ENCODE peak calls at places on chromosome 22, in nine cellular contexts. O is gastrocnemius medialis, J is neural crest cell, L is colonic mucosa, X is dorsolateral prefrontal cortex, S is tibial artery, M is glutamatergic neuron, T is fibroblast of mammary gland, G is choroid plexus epithelial cell. V is an unnamed sample.

GRCh38 chr22:46355369-46355995 is 20.0 kb downstream of the TRMU start:
- DNase-seq in M (peak; percentile 93), G (peak; percentile 73), X (peak; percentile 71), S (no peak), L (peak; percentile 76), J (peak; percentile 91), T (peak; percentile 56), O (no peak), V (no peak)

GRCh38 chr22:26892401-26893033 is 235.1 kb downstream of the MIAT start:
- DNase-seq in J (no peak), G (no peak), M (no peak), X (peak; percentile 40), T (peak; percentile 8), S (no peak), O (no peak), L (no peak), V (no peak)

GRCh38 chr22:36356708-36357694 is 30.8 kb downstream of the MYH9 start:
- DNase-seq in T (peak; percentile 53), S (no peak), O (no peak), L (no peak), J (no peak), G (peak; percentile 63), X (no peak), M (no peak), V (no peak)

GRCh38 chr22:35541254-35541748 is 670 bp downstream of the RASD2 start:
- DNase-seq in X (no peak), G (no peak), T (no peak), O (no peak), M (no peak), L (no peak), S (no peak), J (no peak), V (no peak)

GRCh38 chr22:50276143-50276542 is 6.0 kb upstream of the MAPK11 start:
- DNase-seq in X (peak; percentile 84), O (no peak), G (peak; percentile 76), S (peak; percentile 84), L (peak; percentile 74), J (no peak), T (peak; percentile 60), M (peak; percentile 70), V (peak; percentile 65)

GRCh38 chr22:45064313-45065268 is 54.8 kb upstream of the PHF21B start:
- DNase-seq in J (no peak), L (no peak), X (no peak), T (peak; percentile 91), O (no peak), G (peak; percentile 56), S (no peak), M (no peak), V (peak; percentile 31)

GRCh38 chr22:49629586-49630447 is 197.9 kb downstream of the BRD1 start:
- DNase-seq in X (no peak), M (no peak), J (no peak), T (no peak), G (no peak), S (no peak), L (no peak), O (no peak), V (no peak)

GRCh38 chr22:24834845-24835570 is 29.0 kb downstream of the SGSM1 start:
- DNase-seq in L (peak; percentile 38), S (no peak), T (peak; percentile 16), J (no peak), G (peak; percentile 31), O (no peak), M (no peak), X (no peak), V (no peak)

GRCh38 chr22:36162127-36163034 is 1.8 kb upstream of the APOL3 start:
- DNase-seq in X (no peak), L (no peak), M (no peak), G (no peak), O (no peak), J (no peak), S (no peak), T (no peak), V (peak; percentile 42)

GRCh38 chr22:48753752-48754517 is 1073.7 kb downstream of the BRD1 start:
- DNase-seq in G (no peak), M (peak; percentile 1), S (no peak), O (no peak), T (no peak), L (peak; percentile 10), J (peak; percentile 0), X (no peak), V (no peak)

GRCh38 chr22:49975543-49976389 is 15.2 kb downstream of the PIM3 start:
- DNase-seq in M (peak; percentile 36), L (peak; percentile 47), O (no peak), J (peak; percentile 9), X (no peak), S (peak; percentile 63), G (no peak), T (no peak), V (no peak)

GRCh38 chr22:49300951-49301397 is 526.7 kb downstream of the BRD1 start:
- DNase-seq in S (peak; percentile 28), T (no peak), M (no peak), O (no peak), J (no peak), G (no peak), L (peak; percentile 12), X (no peak), V (no peak)

GRCh38 chr22:46290121-46290842 is 6.4 kb upstream of the GTSE1 start:
- DNase-seq in T (no peak), S (no peak), L (no peak), G (no peak), M (no peak), O (peak; percentile 53), J (no peak), X (no peak), V (no peak)

GRCh38 chr22:32317524-32317923 is 40.1 kb upstream of the RFPL3 start:
- DNase-seq in J (no peak), G (no peak), L (peak; percentile 4), T (no peak), X (no peak), O (no peak), S (no peak), M (no peak), V (no peak)

GRCh38 chr22:41976961-41977566 is 7.8 kb downstream of the SEPTIN3 start:
- DNase-seq in S (no peak), G (no peak), X (peak; percentile 41), T (no peak), L (no peak), J (no peak), M (peak; percentile 70), O (no peak), V (no peak)

GRCh38 chr22:31901388-31902137 is 42.8 kb upstream of the YWHAH start:
- DNase-seq in T (no peak), L (no peak), J (no peak), G (peak; percentile 21), S (no peak), X (no peak), O (no peak), M (no peak), V (no peak)

GRCh38 chr22:35312198-35313059 is 12.7 kb downstream of the TOM1 start:
- DNase-seq in G (peak; percentile 24), X (no peak), M (no peak), L (peak; percentile 79), S (peak; percentile 53), O (peak; percentile 73), T (peak; percentile 69), J (no peak), V (no peak)

GRCh38 chr22:30424471-30425326 is 869 bp upstream of the MTFP1 start:
- DNase-seq in M (no peak), X (no peak), G (no peak), T (peak; percentile 57), S (no peak), J (peak; percentile 21), O (no peak), L (peak; percentile 45), V (no peak)
- TF ChIP-seq CTCF in M (no peak), X (no peak), G (peak; percentile 34), T (peak; percentile 18), S (no peak), J (no peak), O (no peak), L (no peak), V (peak; percentile 27)

GRCh38 chr22:29202231-29203192 is 3.2 kb upstream of the EMID1 start:
- DNase-seq in L (peak; percentile 58), T (peak; percentile 5), O (no peak), G (peak; percentile 89), X (peak; percentile 44), S (no peak), M (no peak), J (no peak), V (peak; percentile 87)
- TF ChIP-seq CTCF in L (no peak), T (peak; percentile 9), O (no peak), G (peak; percentile 56), X (no peak), S (no peak), M (no peak), J (peak; percentile 46), V (peak; percentile 60)

GRCh38 chr22:39535831-39536449 is 3.4 kb upstream of the RPS19BP1 start:
- DNase-seq in J (no peak), G (no peak), T (no peak), M (no peak), S (no peak), O (no peak), L (no peak), X (no peak), V (no peak)

GRCh38 chr22:39536711-39537110 is 4.2 kb upstream of the RPS19BP1 start:
- DNase-seq in G (no peak), S (no peak), X (no peak), M (no peak), L (no peak), J (no peak), O (no peak), T (no peak), V (no peak)

GRCh38 chr22:39534092-39534506 is 1.6 kb upstream of the RPS19BP1 start:
- DNase-seq in S (no peak), L (no peak), G (no peak), O (no peak), J (no peak), M (no peak), X (no peak), T (no peak), V (no peak)

GRCh38 chr22:39534591-39535301 is 2.2 kb upstream of the RPS19BP1 start:
- DNase-seq in G (peak; percentile 69), O (no peak), J (peak; percentile 99), L (peak; percentile 91), S (peak; percentile 86), X (peak; percentile 85), T (peak; percentile 49), M (peak; percentile 96), V (no peak)

DNA sequence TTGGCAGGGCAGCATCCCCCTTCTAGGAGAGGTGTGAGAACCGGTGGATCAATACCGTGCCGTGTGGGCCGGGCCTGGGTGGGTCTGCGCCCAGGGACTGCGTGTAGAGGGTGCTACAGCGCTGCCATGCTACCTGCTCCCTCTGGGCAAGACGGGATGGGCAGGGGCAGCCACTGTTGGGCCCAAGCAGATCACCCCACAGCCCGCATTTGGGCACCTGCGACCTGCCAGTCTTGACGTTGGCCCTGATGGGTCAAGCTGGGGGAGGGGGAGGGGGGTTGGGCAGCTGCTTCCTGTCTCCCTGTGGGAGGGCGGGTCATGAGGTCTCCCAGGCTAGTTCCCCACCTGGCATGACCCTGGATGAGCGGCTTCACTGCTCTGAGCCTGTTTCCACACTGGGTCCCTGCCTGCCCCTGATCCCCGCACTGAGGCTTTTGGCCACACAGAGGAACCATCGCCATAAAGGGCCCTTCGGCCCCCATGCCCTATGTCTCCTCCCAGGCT is 2.8 kb upstream of the RPS19BP1 start:
- DNase-seq in X (no peak), O (no peak), S (no peak), L (no peak), T (no peak), M (no peak), J (no peak), G (no peak), V (no peak)
- TF ChIP-seq CTCF in X (no peak), O (no peak), S (no peak), L (no peak), T (no peak), M (no peak), J (no peak), G (no peak), V (no peak)

GRCh38 chr22:18970180-18970947 is 34.3 kb upstream of the PRODH start:
- DNase-seq in O (no peak), G (no peak), X (no peak), L (no peak), M (peak; percentile 77), J (peak; percentile 56), T (no peak), S (no peak), V (no peak)
- TF ChIP-seq CTCF in O (no peak), G (no peak), X (no peak), L (no peak), M (peak; percentile 42), J (peak; percentile 51), T (no peak), S (no peak), V (no peak)